ENCODE peak calls at places on chromosomes 16 and 17, in ten cellular contexts. G is stimulated activated CD4-positive, alpha-beta T cell treated with anti-CD3 and anti-CD28 coated beads, TNF-alpha, amount 100 ng/mL, for 48 hours; B is type B pancreatic cell; P is stimulated activated CD8-positive, alpha-beta memory T cell treated with anti-CD3 and anti-CD28 coated beads, Interleukin-2, amount 100 ng/mL, for 1 hour; Z is H7; A is foreskin fibroblast; K is adipocyte; N is fibroblast of gingiva; D is activated naive CD8-positive, alpha-beta T cell treated with anti-CD3 and anti-CD28 coated beads, Interleukin-2, amount 50 U/mL, for 24 hours; J is non-pigmented ciliary epithelial cell. C is an unnamed sample.
A peak's percentile ranks its signal among the peaks of the same experiment; 100 is the strongest.

GRCh38 chr16:65965632-65966031 is 400.9 kb upstream of the CDH5 start:
- DNase-seq in G (no peak), B (no peak), P (no peak), Z (no peak), A (no peak), K (no peak), N (no peak), D (no peak), J (no peak), C (no peak)

GRCh38 chr17:34895388-34895787 is 65.9 kb downstream of the CCT6B start:
- DNase-seq in G (no peak), B (no peak), P (no peak), Z (peak; percentile 55), A (no peak), K (no peak), N (no peak), D (no peak), J (no peak), C (no peak)

GRCh38 chr17:57279432-57279831 is 23.1 kb downstream of the MSI2 start:
- DNase-seq in G (no peak), B (no peak), P (no peak), Z (no peak), A (no peak), K (peak; percentile 9), N (no peak), D (no peak), J (no peak), C (no peak)

GRCh38 chr16:46763147-46763546 is 15.0 kb upstream of the MYLK3 start:
- DNase-seq in G (no peak), B (no peak), P (no peak), Z (no peak), A (no peak), K (no peak), N (no peak), D (no peak), J (no peak), C (no peak)

GRCh38 chr16:4133897-4134372 is 17.7 kb upstream of the ADCY9 start:
- DNase-seq in G (no peak), B (no peak), P (no peak), Z (peak; percentile 59), A (no peak), K (no peak), N (no peak), D (no peak), J (no peak), C (no peak)

GRCh38 chr17:8375738-8376259 is 705 bp downstream of the KRABD2 start:
- DNase-seq in G (no peak), B (no peak), P (no peak), Z (peak; percentile 55), A (no peak), K (peak; percentile 42), N (no peak), D (no peak), J (no peak), C (no peak)

GRCh38 chr17:56260421-56260820 is 107.1 kb downstream of the ANKFN1 start:
- DNase-seq in G (no peak), B (no peak), P (no peak), Z (no peak), A (peak; percentile 17), K (peak; percentile 56), N (peak; percentile 53), D (no peak), J (no peak), C (peak; percentile 20)

GRCh38 chr17:40320771-40321501 is 12.0 kb downstream of the RARA start:
- DNase-seq in G (no peak), B (no peak), P (no peak), Z (peak; percentile 48), A (no peak), K (no peak), N (peak; percentile 61), D (no peak), J (no peak), C (peak; percentile 69)

GRCh38 chr17:69605571-69605970 is 191.1 kb downstream of the MAP2K6 start:
- DNase-seq in G (no peak), B (no peak), P (no peak), Z (no peak), A (no peak), K (no peak), N (no peak), D (no peak), J (no peak), C (peak; percentile 35)

GRCh38 chr17:74126179-74126900 is 77.1 kb upstream of the RPL38 start:
- DNase-seq in G (no peak), B (no peak), P (no peak), Z (no peak), A (no peak), K (no peak), N (no peak), D (no peak), J (no peak), C (no peak)

GRCh38 chr16:69823831-69824563 is 61.9 kb downstream of the WWP2 start:
- DNase-seq in G (no peak), B (no peak), P (no peak), Z (peak; percentile 27), A (no peak), K (no peak), N (no peak), D (no peak), J (no peak), C (no peak)

GRCh38 chr17:4317648-4318047 is 48.8 kb downstream of the UBE2G1 start:
- DNase-seq in G (no peak), B (no peak), P (no peak), Z (no peak), A (no peak), K (no peak), N (no peak), D (no peak), J (no peak), C (no peak)

GRCh38 chr16:78768723-78769122 is 669.3 kb downstream of the WWOX start:
- DNase-seq in G (no peak), B (no peak), P (no peak), Z (no peak), A (no peak), K (no peak), N (no peak), D (peak; percentile 23), J (no peak), C (no peak)

GRCh38 chr16:87754535-87754934 is 11.3 kb downstream of the KLHDC4 start:
- DNase-seq in G (no peak), B (no peak), P (no peak), Z (no peak), A (no peak), K (no peak), N (no peak), D (no peak), J (no peak), C (no peak)

GRCh38 chr17:15414502-15415348 is 52.7 kb downstream of the CDRT4 start:
- DNase-seq in G (no peak), B (no peak), P (no peak), Z (no peak), A (no peak), K (no peak), N (peak; percentile 75), D (no peak), J (no peak), C (no peak)

GRCh38 chr16:29900888-29901606 is 759 bp downstream of the ASPHD1 start:
- DNase-seq in G (no peak), B (no peak), P (no peak), Z (peak; percentile 76), A (peak; percentile 15), K (no peak), N (no peak), D (no peak), J (no peak), C (peak; percentile 47)

GRCh38 chr16:67269766-67270165 is 9.6 kb upstream of the PLEKHG4 start:
- DNase-seq in G (no peak), B (no peak), P (no peak), Z (no peak), A (no peak), K (no peak), N (no peak), D (no peak), J (no peak), C (peak; percentile 57)

GRCh38 chr16:68834550-68834949 is 8.8 kb upstream of the TANGO6 start:
- DNase-seq in G (no peak), B (no peak), P (no peak), Z (no peak), A (no peak), K (no peak), N (no peak), D (no peak), J (no peak), C (no peak)

GRCh38 chr16:28039493-28039892 is 24.0 kb downstream of the GSG1L start:
- DNase-seq in G (no peak), B (no peak), P (no peak), Z (no peak), A (no peak), K (no peak), N (no peak), D (no peak), J (no peak), C (no peak)

GRCh38 chr16:2178321-2179106 is 17.9 kb downstream of the CASKIN1 start:
- DNase-seq in G (peak; percentile 22), B (no peak), P (no peak), Z (peak; percentile 99), A (no peak), K (peak; percentile 11), N (no peak), D (peak; percentile 40), J (no peak), C (no peak)

GRCh38 chr17:58302919-58303551 is 22.3 kb upstream of the MPO start:
- DNase-seq in G (no peak), B (no peak), P (no peak), Z (peak; percentile 70), A (no peak), K (no peak), N (no peak), D (no peak), J (no peak), C (no peak)

GRCh38 chr16:56800355-56800754 is 64.7 kb upstream of the SLC12A3 start:
- DNase-seq in G (no peak), B (no peak), P (no peak), Z (no peak), A (no peak), K (peak; percentile 31), N (peak; percentile 60), D (no peak), J (no peak), C (peak; percentile 70)

GRCh38 chr16:55294947-55295346 is 29.1 kb upstream of the IRX6 start:
- DNase-seq in G (no peak), B (no peak), P (no peak), Z (no peak), A (peak; percentile 4), K (peak; percentile 8), N (peak; percentile 46), D (no peak), J (no peak), C (no peak)

GRCh38 chr16:20660325-20660724 is 37.2 kb downstream of the ACSM1 start:
- DNase-seq in G (no peak), B (no peak), P (no peak), Z (no peak), A (no peak), K (no peak), N (no peak), D (no peak), J (no peak), C (no peak)

GRCh38 chr16:79272141-79272577 is 328.4 kb downstream of the MAF start:
- DNase-seq in G (peak; percentile 55), B (no peak), P (peak; percentile 16), Z (no peak), A (no peak), K (no peak), N (no peak), D (peak; percentile 72), J (no peak), C (no peak)

GRCh38 chr16:46970089-46970488 is 3.4 kb downstream of the DNAJA2 start:
- DNase-seq in G (no peak), B (no peak), P (no peak), Z (no peak), A (no peak), K (no peak), N (no peak), D (no peak), J (no peak), C (no peak)

GRCh38 chr16:80300456-80300855 is 240.3 kb upstream of the DYNLRB2 start:
- DNase-seq in G (no peak), B (no peak), P (no peak), Z (no peak), A (no peak), K (no peak), N (no peak), D (no peak), J (no peak), C (no peak)

GRCh38 chr16:89154390-89155183 is 17.0 kb upstream of the CDH15 start:
- DNase-seq in G (no peak), B (no peak), P (no peak), Z (no peak), A (no peak), K (no peak), N (no peak), D (no peak), J (no peak), C (no peak)

C was measured in EH.